ENCODE peak calls at places on chromosomes 4 and X, in four cellular contexts. K is heart right ventricle, O is tibial nerve, Y is A549. G is an unnamed sample.

GRCh38 chr4:20474119-20474518 is 222.4 kb downstream of the SLIT2 start:
- DNase-seq in K (no peak), O (no peak), Y (no peak), G (peak)

GRCh38 chrX:68018248-68019203 is 414.8 kb downstream of the OPHN1 start:
- DNase-seq in K (no peak), O (no peak), Y (no peak), G (peak)

GRCh38 chrX:10833299-10834169 is 213.1 kb upstream of the MID1 start:
- DNase-seq in K (peak), O (no peak), Y (no peak), G (peak)

GRCh38 chrX:67780694-67781109 is 236.9 kb downstream of the AR start:
- DNase-seq in K (peak), O (peak), Y (no peak), G (peak)

GRCh38 chr4:127889903-127890302 is 9.2 kb downstream of the PLK4 start:
- DNase-seq in K (no peak), O (no peak), Y (no peak), G (no peak)

GRCh38 chr4:131974730-131975129 is 1174.4 kb upstream of the PCDH10 start:
- DNase-seq in K (no peak), O (no peak), Y (no peak), G (no peak)

GRCh38 chr4:26420903-26421302 is 69.4 kb downstream of the CCKAR start:
- DNase-seq in K (no peak), O (no peak), Y (no peak), G (no peak)

GRCh38 chrX:149630681-149631292 is 805 bp downstream of the TMEM185A start:
- DNase-seq in K (peak), O (no peak), Y (peak), G (no peak)

GRCh38 chr4:80471701-80472100 is 136.2 kb downstream of the CFAP299 start:
- DNase-seq in K (no peak), O (no peak), Y (no peak), G (peak)

GRCh38 chr4:7522452-7522851 is 87.7 kb upstream of the PSAPL1 start:
- DNase-seq in K (no peak), O (no peak), Y (no peak), G (no peak)

GRCh38 chr4:8587469-8588195 is 4.9 kb upstream of the CPZ start:
- DNase-seq in K (no peak), O (no peak), Y (no peak), G (no peak)

GRCh38 chrX:120522820-120523219 is 37.9 kb downstream of the CUL4B start:
- DNase-seq in K (no peak), O (no peak), Y (no peak), G (no peak)

GRCh38 chr4:52989865-52990264 is 127.7 kb downstream of the RASL11B start:
- DNase-seq in K (no peak), O (no peak), Y (no peak), G (no peak)

GRCh38 chrX:45803383-45803921 is 602.8 kb upstream of the DIPK2B start:
- DNase-seq in K (no peak), O (no peak), Y (no peak), G (no peak)

GRCh38 chr4:156185514-156185913 is 231.8 kb upstream of the CTSO start:
- DNase-seq in K (no peak), O (no peak), Y (no peak), G (no peak)

GRCh38 chr4:152700151-152700550 is 20.4 kb upstream of the TMEM154 start:
- DNase-seq in K (no peak), O (no peak), Y (no peak), G (peak)

GRCh38 chrX:100926453-100926852 is 2.3 kb downstream of the XKRX start:
- DNase-seq in K (no peak), O (no peak), Y (no peak), G (no peak)

GRCh38 chrX:63475200-63475599 is 124.1 kb upstream of the SPIN4 start:
- DNase-seq in K (no peak), O (no peak), Y (no peak), G (peak)

GRCh38 chrX:71304561-71304960 is 3.0 kb downstream of the ITGB1BP2 start:
- DNase-seq in K (no peak), O (no peak), Y (no peak), G (no peak)

GRCh38 chr4:124135409-124135813 is 577.1 kb downstream of the ANKRD50 start:
- DNase-seq in K (no peak), O (no peak), Y (no peak), G (no peak)

GRCh38 chr4:36824682-36825081 is 419.9 kb upstream of the NWD2 start:
- DNase-seq in K (no peak), O (no peak), Y (no peak), G (peak)

GRCh38 chrX:13938766-13939530 is 90.7 kb downstream of the GEMIN8 start:
- DNase-seq in K (no peak), O (no peak), Y (no peak), G (peak)
- H3K27ac ChIP-seq in K (no peak), O (peak), Y (no peak), G (peak)

GRCh38 chr4:1728061-1728980 is 7.0 kb downstream of the TACC3 start:
- DNase-seq in K (no peak), O (no peak), Y (no peak), G (no peak)

GRCh38 chr4:1727117-1728031 is 6.1 kb downstream of the TACC3 start:
- DNase-seq in K (peak), O (peak), Y (peak), G (no peak)

GRCh38 chr4:1723131-1723801 is 1.9 kb downstream of the TACC3 start:
- DNase-seq in K (no peak), O (no peak), Y (no peak), G (no peak)

GRCh38 chr4:1726146-1726934 is 5.0 kb downstream of the TACC3 start:
- DNase-seq in K (peak), O (peak), Y (peak), G (peak)

DNA sequence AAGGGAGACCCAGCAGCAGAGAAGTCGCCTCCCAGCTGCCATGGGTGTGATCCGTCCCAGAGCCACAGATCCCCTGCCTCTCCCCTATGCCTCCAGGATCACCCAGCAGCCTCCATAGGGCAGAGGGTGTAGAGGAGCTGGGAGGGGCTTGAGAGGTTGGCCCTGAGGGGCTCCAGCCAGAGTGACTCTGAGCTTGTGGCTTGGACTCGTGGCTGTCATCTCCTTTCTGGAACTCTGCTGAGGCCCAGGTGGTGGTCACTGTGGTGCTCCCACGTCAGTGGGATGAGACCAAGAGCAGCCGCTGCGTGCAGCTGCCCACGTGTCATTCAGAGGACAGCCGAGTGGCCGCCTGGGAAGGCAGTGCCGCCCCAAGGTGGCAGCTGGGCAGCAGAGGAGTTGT is 4.2 kb downstream of the TACC3 start:
- DNase-seq in K (no peak), O (no peak), Y (no peak), G (no peak)
- H3K27ac ChIP-seq in K (no peak), O (no peak), Y (no peak), G (no peak)

GRCh38 chr4:15382669-15383273 is 45.1 kb upstream of the C1QTNF7 start:
- DNase-seq in K (no peak), O (no peak), Y (no peak), G (no peak)

GRCh38 chr4:15381806-15382338 is 46.0 kb upstream of the C1QTNF7 start:
- DNase-seq in K (no peak), O (no peak), Y (no peak), G (no peak)

GRCh38 chr4:15385928-15386327 is 41.9 kb upstream of the C1QTNF7 start:
- DNase-seq in K (no peak), O (no peak), Y (no peak), G (no peak)

GRCh38 chr4:15385515-15385914 is 42.3 kb upstream of the C1QTNF7 start:
- DNase-seq in K (no peak), O (no peak), Y (no peak), G (no peak)
- H3K27ac ChIP-seq in K (no peak), O (no peak), Y (no peak), G (no peak)

GRCh38 chr4:38859501-38859900 is 2.9 kb upstream of the TLR6 start:
- DNase-seq in K (no peak), O (no peak), Y (no peak), G (no peak)
- H3K27ac ChIP-seq in K (no peak), O (no peak), Y (no peak), G (no peak)

GRCh38 chrX:129494887-129495286 is 28.4 kb downstream of the SMARCA1 start:
- DNase-seq in K (no peak), O (no peak), Y (no peak), G (no peak)

GRCh38 chrX:129495941-129496340 is 27.3 kb downstream of the SMARCA1 start:
- DNase-seq in K (no peak), O (no peak), Y (no peak), G (no peak)

GRCh38 chrX:129496625-129497024 is 26.7 kb downstream of the SMARCA1 start:
- DNase-seq in K (no peak), O (no peak), Y (no peak), G (no peak)

GRCh38 chrX:129493643-129494042 is 29.6 kb downstream of the SMARCA1 start:
- DNase-seq in K (no peak), O (no peak), Y (no peak), G (no peak)

GRCh38 chrX:129497146-129497805 is 26.0 kb downstream of the SMARCA1 start:
- DNase-seq in K (no peak), O (no peak), Y (no peak), G (no peak)
- H3K27ac ChIP-seq in K (no peak), O (no peak), Y (no peak), G (no peak)

GRCh38 chrX:146906166-146906565 is 91.6 kb upstream of the CXorf51A start:
- DNase-seq in K (no peak), O (no peak), Y (no peak), G (no peak)

GRCh38 chrX:146907391-146908240 is 93.1 kb upstream of the CXorf51A start:
- DNase-seq in K (no peak), O (no peak), Y (no peak), G (peak)
- H3K27ac ChIP-seq in K (no peak), O (no peak), Y (no peak), G (no peak)

GRCh38 chr4:100224160-100224559 is 33.9 kb upstream of the DDIT4L start:
- DNase-seq in K (no peak), O (no peak), Y (no peak), G (no peak)
- H3K27ac ChIP-seq in K (no peak), O (no peak), Y (no peak), G (no peak)